ENCODE peak calls at places on chromosome 4, in seven cellular contexts. N is H1, J is HCT116, E is SK-N-SH, H is GM12878, I is K562, M is HepG2. L is an unnamed sample.

GRCh38 chr4:119057417-119057816 is 78.2 kb upstream of the MYOZ2 start:
- DNase-seq in N (no peak), J (no peak), E (no peak), H (no peak), I (no peak), M (no peak), L (no peak)

GRCh38 chr4:123739806-123740205 is 343.2 kb downstream of the SPRY1 start:
- DNase-seq in N (no peak), J (no peak), E (no peak), H (no peak), I (no peak), M (no peak), L (no peak)

GRCh38 chr4:77433102-77433733 is 172.4 kb upstream of the CXCL13 start:
- DNase-seq in N (no peak), J (peak), E (peak), H (peak), I (peak), M (peak), L (peak)

GRCh38 chr4:1290165-1290977 is 680 bp downstream of the MAEA start:
- DNase-seq in N (no peak), J (no peak), E (no peak), H (no peak), I (peak), M (no peak), L (peak)

GRCh38 chr4:53480909-53481308 is 103.5 kb downstream of the FIP1L1 start:
- DNase-seq in N (no peak), J (no peak), E (no peak), H (no peak), I (no peak), M (no peak), L (no peak)

GRCh38 chr4:153332936-153333335 is 11.6 kb upstream of the MND1 start:
- DNase-seq in N (no peak), J (no peak), E (no peak), H (no peak), I (no peak), M (no peak), L (no peak)

GRCh38 chr4:64584981-64585557 is 175.8 kb upstream of the TECRL start:
- DNase-seq in N (no peak), J (peak), E (peak), H (no peak), I (peak), M (peak), L (peak)

GRCh38 chr4:152328595-152328994 is 207.3 kb downstream of the FBXW7 start:
- DNase-seq in N (no peak), J (peak), E (no peak), H (no peak), I (no peak), M (no peak), L (no peak)

GRCh38 chr4:70632028-70632427 is 3.5 kb downstream of the ENAM start:
- DNase-seq in N (no peak), J (peak), E (no peak), H (no peak), I (no peak), M (no peak), L (no peak)

GRCh38 chr4:159374749-159375535 is 272.1 kb downstream of the RAPGEF2 start:
- DNase-seq in N (no peak), J (no peak), E (no peak), H (no peak), I (no peak), M (no peak), L (no peak)

DNA sequence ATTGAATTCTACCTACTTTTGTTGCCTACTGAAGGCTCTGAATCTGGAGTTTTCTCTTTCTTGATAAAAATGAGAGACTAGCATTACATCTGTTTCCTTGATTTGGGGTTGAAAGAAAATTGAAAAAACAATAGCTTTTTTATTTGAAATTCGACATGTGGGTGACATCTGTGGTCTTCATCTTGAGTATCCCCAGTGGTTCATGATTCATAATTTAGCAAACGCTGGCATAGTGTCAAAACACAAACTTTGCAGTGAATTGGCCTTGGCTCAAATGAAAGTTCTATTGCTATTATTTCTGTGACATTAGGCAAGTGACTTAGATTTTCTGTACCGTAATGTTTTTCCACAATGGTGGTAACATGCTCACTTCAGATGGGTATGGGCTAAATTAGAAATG is 747.6 kb downstream of the PCDH7 start:
- DNase-seq in N (no peak), J (no peak), E (no peak), H (no peak), I (no peak), M (no peak), L (no peak)
- TF ChIP-seq JUND in N (no peak), J (no peak), E (no peak), H (no peak), I (no peak), M (no peak), L (no peak)

GRCh38 chr4:128249787-128250668 is 37.6 kb downstream of the PGRMC2 start:
- DNase-seq in N (no peak), J (peak), E (no peak), H (no peak), I (peak), M (no peak), L (no peak)
- TF ChIP-seq JUND in N (no peak), J (no peak), E (no peak), H (no peak), I (no peak), M (no peak), L (no peak)

DNA sequence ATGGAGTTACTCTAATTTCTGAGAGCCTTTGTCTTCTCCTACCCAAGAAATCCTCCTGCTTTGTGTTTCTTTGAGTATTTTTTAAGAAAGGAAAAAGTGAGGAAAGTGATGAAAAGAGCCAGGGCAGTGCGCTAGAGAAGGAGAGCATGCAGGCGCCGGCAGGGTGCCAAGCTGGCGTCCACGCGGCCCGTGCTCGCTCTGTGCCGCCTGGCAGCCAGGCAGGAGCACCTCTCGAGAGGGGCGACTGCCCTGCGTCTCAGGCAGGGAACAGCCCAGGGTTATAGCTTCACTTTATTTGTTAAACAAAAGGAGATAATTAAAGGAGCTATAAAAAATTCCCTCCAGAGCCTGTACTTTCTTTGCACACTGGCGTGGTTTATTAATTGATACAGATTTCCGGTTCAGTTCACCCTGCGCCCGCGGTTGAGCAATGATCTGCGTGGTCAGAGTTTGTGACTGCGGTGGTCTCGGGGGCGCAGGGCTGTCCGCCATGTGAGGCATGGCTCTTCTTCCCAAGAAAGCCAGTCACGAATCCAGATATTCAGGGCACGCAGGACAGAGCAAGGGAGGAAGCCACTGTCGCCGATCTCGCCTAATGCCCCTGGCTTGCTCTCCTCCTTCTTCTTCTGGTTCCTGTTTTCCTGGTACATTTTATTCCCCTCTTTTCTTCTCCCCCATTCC is 110.7 kb upstream of the PAQR3 start:
- DNase-seq in N (no peak), J (no peak), E (peak), H (no peak), I (no peak), M (no peak), L (no peak)
- TF ChIP-seq JUND in N (no peak), J (no peak), E (no peak), H (no peak), I (no peak), M (no peak), L (no peak)

DNA sequence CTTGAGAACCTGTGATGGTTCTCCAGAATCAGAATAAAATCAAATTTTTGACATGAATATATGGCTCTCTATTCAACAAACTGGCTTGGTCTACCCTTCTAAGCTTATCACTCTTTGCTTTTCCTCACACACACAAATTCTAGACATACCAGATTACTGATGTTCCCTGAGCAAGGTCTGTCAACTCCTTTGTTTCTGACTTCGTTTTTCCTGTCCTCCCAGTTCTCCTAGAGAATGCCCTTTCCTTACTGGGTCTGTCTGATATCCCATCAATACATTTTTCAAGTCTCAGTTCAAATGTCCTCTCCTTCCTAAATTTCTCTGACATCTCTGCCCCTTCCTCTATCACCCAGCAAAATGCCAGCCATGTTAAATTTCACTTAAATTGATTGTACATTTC is 202.1 kb upstream of the IGFBP7 start:
- DNase-seq in N (no peak), J (no peak), E (no peak), H (no peak), I (no peak), M (no peak), L (peak)
- TF ChIP-seq JUND in N (no peak), J (no peak), E (no peak), H (no peak), I (no peak), M (no peak), L (no peak)

L was measured in T47D.